ENCODE peak calls at places on chromosome 6, in four cellular contexts. D, F, K and A are unnamed samples.

GRCh38 chr6:140078552-140079126 is 704.2 kb upstream of the CITED2 start:
- DNase-seq in K (no peak), D (no peak), F (no peak), A (peak)

GRCh38 chr6:170516783-170517616 is 36.1 kb downstream of the PSMB1 start:
- DNase-seq in K (no peak), F (peak), D (peak), A (peak)

GRCh38 chr6:56193846-56194245 is 53.5 kb downstream of the COL21A1 start:
- DNase-seq in D (no peak), F (no peak), K (no peak), A (no peak)

GRCh38 chr6:170011233-170012142 is 260.1 kb downstream of the ERMARD start:
- DNase-seq in F (no peak), K (no peak), D (no peak), A (no peak)

GRCh38 chr6:6820688-6821238 is 232.2 kb downstream of the LY86 start:
- DNase-seq in K (peak), F (no peak), D (peak), A (no peak)

GRCh38 chr6:126069457-126069856 is 83.1 kb downstream of the TRMT11 start:
- DNase-seq in D (no peak), K (no peak), F (no peak), A (no peak)

GRCh38 chr6:142692942-142693341 is 252.0 kb downstream of the HIVEP2 start:
- DNase-seq in D (peak), F (peak), K (peak), A (peak)

GRCh38 chr6:125872259-125872921 is 81.6 kb downstream of the NCOA7 start:
- DNase-seq in K (no peak), F (peak), D (no peak), A (peak)

GRCh38 chr6:144804246-144804790 is 519.2 kb downstream of the UTRN start:
- DNase-seq in D (no peak), F (no peak), K (no peak), A (peak)

GRCh38 chr6:31858707-31859106 is 3.9 kb downstream of the NEU1 start:
- DNase-seq in F (no peak), K (no peak), D (no peak), A (no peak)

GRCh38 chr6:165571068-165571682 is 91.9 kb downstream of the PDE10A start:
- DNase-seq in K (no peak), F (no peak), D (no peak), A (peak)

GRCh38 chr6:144657691-144658090 is 372.6 kb downstream of the UTRN start:
- DNase-seq in F (no peak), K (no peak), D (no peak), A (no peak)

GRCh38 chr6:166466178-166467122 is 83.7 kb upstream of the MPC1 start:
- DNase-seq in K (no peak), D (no peak), F (no peak), A (peak)

GRCh38 chr6:10520468-10520867 is 683 bp upstream of the GCNT2 start:
- DNase-seq in F (no peak), D (no peak), K (no peak), A (peak)

DNA sequence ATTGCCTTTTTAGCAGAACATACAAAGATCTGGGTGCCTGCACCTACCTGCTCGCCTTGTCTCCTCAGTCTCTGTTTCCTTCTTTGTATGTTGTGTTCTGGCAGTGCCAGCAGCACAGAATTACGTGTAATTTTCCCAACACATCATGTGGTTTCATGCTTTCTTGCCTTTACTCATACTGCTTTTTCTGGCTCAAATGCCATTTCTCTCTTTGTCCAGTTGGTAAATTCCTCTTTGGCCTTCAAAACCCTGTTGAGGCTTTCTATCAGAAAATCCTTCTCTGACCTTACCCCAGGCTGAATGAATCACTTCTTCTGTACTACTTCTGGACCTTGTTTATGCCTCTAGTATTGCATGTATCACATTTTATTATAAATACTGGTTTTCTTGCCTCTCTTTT is 31.8 kb downstream of the L3MBTL3 start:
- DNase-seq in F (no peak), K (no peak), D (no peak), A (peak)
- TF ChIP-seq RAD21 in F (no peak), K (no peak), D (no peak), A (no peak)

DNA sequence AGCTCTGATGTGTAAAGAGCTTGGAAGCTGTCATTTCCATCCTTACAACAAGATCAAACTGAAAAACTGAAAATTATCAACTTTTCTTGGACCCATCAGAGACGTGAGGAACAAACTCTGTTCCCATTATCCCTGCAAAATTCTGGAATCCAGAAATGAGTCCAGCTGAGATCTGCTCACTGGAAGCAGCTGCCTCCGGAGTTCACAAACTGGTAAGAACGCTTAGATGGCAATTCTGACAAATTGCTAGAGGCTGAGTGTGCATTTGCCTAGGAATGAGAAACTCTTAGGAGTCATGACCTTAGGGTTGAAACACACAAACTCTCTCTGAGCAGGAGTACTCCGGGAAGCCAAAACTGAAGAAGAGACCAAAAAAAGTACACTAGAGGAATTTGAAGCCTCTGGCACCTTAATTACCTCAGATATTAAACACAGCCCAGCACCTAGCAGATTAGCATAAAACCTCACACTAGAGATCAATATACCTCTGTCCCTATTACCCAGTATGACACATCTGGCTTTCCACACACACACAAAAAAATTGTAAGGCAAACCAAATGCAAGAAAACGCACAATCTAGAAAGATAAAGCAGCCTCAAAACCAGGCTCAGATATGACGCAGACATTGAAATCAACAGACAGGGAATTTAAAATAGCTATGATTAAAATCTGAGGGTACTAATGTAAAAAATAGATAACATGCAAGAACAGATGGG is 233.5 kb upstream of the SGK1 start:
- DNase-seq in K (no peak), D (no peak), F (no peak), A (peak)
- TF ChIP-seq RAD21 in K (no peak), D (no peak), F (no peak), A (no peak)

GRCh38 chr6:26472549-26473245 is 14.9 kb downstream of the BTN2A1 start:
- DNase-seq in D (no peak), F (no peak), K (no peak), A (no peak)
- TF ChIP-seq RAD21 in D (no peak), F (no peak), K (no peak), A (no peak)

GRCh38 chr6:44451803-44452690 is 64.5 kb downstream of the CDC5L start:
- DNase-seq in F (no peak), K (no peak), D (no peak), A (no peak)
- TF ChIP-seq RAD21 in F (no peak), K (no peak), D (no peak), A (no peak)

GRCh38 chr6:149910721-149911151 is 12.2 kb downstream of the RAET1G start:
- DNase-seq in D (no peak), F (no peak), K (no peak), A (no peak)

GRCh38 chr6:149913085-149913484 is 9.8 kb downstream of the RAET1G start:
- DNase-seq in F (no peak), D (no peak), K (no peak), A (no peak)

GRCh38 chr6:149906405-149906804 is 8.5 kb upstream of the RAET1E start:
- DNase-seq in K (no peak), D (no peak), F (no peak), A (no peak)

GRCh38 chr6:149907317-149907716 is 9.4 kb upstream of the RAET1E start:
- DNase-seq in F (no peak), K (no peak), D (no peak), A (no peak)

DNA sequence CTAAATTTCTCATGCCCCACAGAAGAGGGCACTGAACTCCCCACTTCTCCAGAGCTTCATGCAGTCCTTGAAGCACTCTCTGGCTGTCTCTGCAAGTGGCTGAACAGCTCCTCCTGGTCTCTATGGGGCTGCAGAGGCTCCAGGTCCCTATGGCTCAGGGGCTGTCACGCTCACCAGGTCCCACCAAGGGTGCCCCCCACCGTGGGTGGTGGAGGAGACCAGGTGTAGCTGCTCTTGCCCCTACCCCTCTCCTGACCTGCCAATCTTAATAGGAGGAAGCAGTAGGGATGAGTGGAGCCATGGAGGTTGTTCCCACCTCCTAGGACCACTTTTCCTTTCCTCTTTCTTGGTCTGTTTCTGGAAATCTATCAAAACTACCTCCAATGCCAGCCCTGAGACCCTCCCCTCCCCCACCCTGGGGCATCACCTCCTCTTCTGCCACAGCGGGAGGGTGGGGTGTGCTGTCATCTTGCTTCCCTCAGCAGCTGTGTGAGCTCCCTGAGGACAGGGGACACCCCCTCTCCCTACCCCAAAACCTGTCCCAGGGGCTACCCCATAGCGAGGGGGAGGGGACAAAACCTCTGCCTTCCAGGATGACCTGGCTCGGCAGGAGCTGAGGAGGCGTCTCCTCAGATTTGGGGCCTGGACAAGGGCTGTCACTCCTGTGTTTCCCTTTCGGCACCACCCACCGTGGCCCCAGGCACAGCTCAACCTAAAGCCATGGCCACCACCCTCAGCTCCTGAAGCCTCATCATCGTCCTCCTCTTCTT is 12.0 kb upstream of the RAET1E start:
- DNase-seq in K (no peak), F (no peak), D (no peak), A (no peak)
- TF ChIP-seq RAD21 in K (no peak), F (no peak), D (no peak), A (no peak)

GRCh38 chr6:35706468-35706867 is 17.8 kb upstream of the FKBP5 start:
- DNase-seq in D (no peak), F (no peak), K (no peak), A (peak)

GRCh38 chr6:35710241-35710847 is 21.6 kb upstream of the FKBP5 start:
- DNase-seq in D (no peak), F (no peak), K (no peak), A (no peak)

GRCh38 chr6:35711731-35712130 is 23.0 kb upstream of the FKBP5 start:
- DNase-seq in K (no peak), D (no peak), F (no peak), A (no peak)

GRCh38 chr6:35708585-35708984 is 19.9 kb upstream of the FKBP5 start:
- DNase-seq in K (no peak), D (no peak), F (no peak), A (no peak)

GRCh38 chr6:35707714-35708407 is 19.1 kb upstream of the FKBP5 start:
- DNase-seq in K (no peak), D (no peak), F (no peak), A (no peak)
- TF ChIP-seq RAD21 in K (no peak), D (no peak), F (no peak), A (no peak)